ENCODE peak calls at places on chromosomes 4 and X, in seven cellular contexts. I is H1, R is SK-N-SH, O is HCT116, J is HepG2, A is K562, L is GM12878. T is an unnamed sample.

GRCh38 chr4:48483006-48483776 is at the start of gene SLC10A4:
- DNase-seq in I (no peak), R (peak), O (no peak), J (no peak), A (peak), L (no peak), T (no peak)

GRCh38 chrX:56382278-56382677 is 150.1 kb downstream of the KLF8 start:
- DNase-seq in I (no peak), R (no peak), O (no peak), J (no peak), A (no peak), L (no peak), T (no peak)

GRCh38 chr4:19729873-19730735 is 521.6 kb upstream of the SLIT2 start:
- DNase-seq in I (no peak), R (no peak), O (no peak), J (no peak), A (no peak), L (no peak), T (no peak)

GRCh38 chr4:141121101-141121500 is 12.2 kb downstream of the RNF150 start:
- DNase-seq in I (no peak), R (no peak), O (no peak), J (no peak), A (no peak), L (no peak), T (no peak)

GRCh38 chr4:38091636-38092035 is 131.4 kb downstream of the PTTG2 start:
- DNase-seq in I (no peak), R (no peak), O (no peak), J (no peak), A (no peak), L (no peak), T (no peak)

GRCh38 chr4:7862561-7863200 is 77.0 kb downstream of the AFAP1 start:
- DNase-seq in I (no peak), R (no peak), O (no peak), J (no peak), A (no peak), L (no peak), T (no peak)

GRCh38 chr4:42513748-42514490 is 116.6 kb downstream of the SHISA3 start:
- DNase-seq in I (no peak), R (no peak), O (no peak), J (no peak), A (no peak), L (no peak), T (no peak)

GRCh38 chr4:116358633-116359222 is 726.6 kb downstream of the TRAM1L1 start:
- DNase-seq in I (peak), R (peak), O (peak), J (peak), A (peak), L (peak), T (peak)

GRCh38 chr4:83293305-83294046 is 8.9 kb upstream of the COQ2 start:
- DNase-seq in I (no peak), R (no peak), O (no peak), J (no peak), A (no peak), L (no peak), T (no peak)

DNA sequence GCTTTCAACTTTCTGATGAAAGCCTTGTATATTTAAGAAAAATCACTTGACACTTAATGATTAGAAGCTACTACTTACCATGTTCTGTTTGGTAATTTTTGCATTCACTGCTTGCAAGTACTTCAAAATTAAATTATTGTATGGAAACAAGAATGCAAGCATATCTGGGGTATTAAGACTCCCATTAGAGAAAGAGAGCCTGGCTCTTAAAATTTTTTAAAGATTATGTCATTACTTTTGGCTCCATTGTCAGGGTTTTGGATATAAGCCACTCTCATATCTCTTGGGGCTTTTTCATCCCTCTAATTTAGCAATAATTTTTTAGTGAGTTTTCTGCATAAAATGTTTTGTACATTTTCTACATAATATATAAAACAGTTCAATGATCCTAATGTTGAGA is 49.4 kb downstream of the SLC9A6 start:
- DNase-seq in I (no peak), R (no peak), O (no peak), J (no peak), A (no peak), L (no peak), T (no peak)
- TF ChIP-seq SIN3A in I (no peak), R (no peak), O (no peak), J (no peak), A (no peak), L (no peak), T (no peak)

GRCh38 chr4:53780736-53781400 is 189.6 kb upstream of the LNX1 start:
- DNase-seq in I (no peak), R (no peak), O (no peak), J (no peak), A (no peak), L (no peak), T (no peak)
- TF ChIP-seq SIN3A in I (no peak), R (no peak), O (no peak), J (no peak), A (no peak), L (no peak), T (no peak)

GRCh38 chr4:85793256-85793655 is 318.3 kb downstream of the ARHGAP24 start:
- DNase-seq in I (no peak), R (no peak), O (no peak), J (no peak), A (no peak), L (no peak), T (no peak)

GRCh38 chr4:85790582-85790981 is 315.6 kb downstream of the ARHGAP24 start:
- DNase-seq in I (no peak), R (no peak), O (no peak), J (no peak), A (no peak), L (no peak), T (no peak)

GRCh38 chr4:85798011-85798770 is 323.2 kb downstream of the ARHGAP24 start:
- DNase-seq in I (no peak), R (no peak), O (no peak), J (no peak), A (no peak), L (no peak), T (no peak)

GRCh38 chr4:85787133-85787532 is 312.2 kb downstream of the ARHGAP24 start:
- DNase-seq in I (no peak), R (no peak), O (no peak), J (no peak), A (no peak), L (no peak), T (no peak)

GRCh38 chr4:85792576-85792975 is 317.6 kb downstream of the ARHGAP24 start:
- DNase-seq in I (no peak), R (no peak), O (no peak), J (no peak), A (no peak), L (no peak), T (no peak)
- TF ChIP-seq SIN3A in I (no peak), R (no peak), O (no peak), J (no peak), A (no peak), L (no peak), T (no peak)

GRCh38 chrX:68823413-68824151 is 5.2 kb upstream of the EFNB1 start:
- DNase-seq in I (no peak), R (no peak), O (no peak), J (no peak), A (no peak), L (no peak), T (no peak)
- TF ChIP-seq SIN3A in I (no peak), R (no peak), O (no peak), J (no peak), A (no peak), L (no peak), T (no peak)

T was measured in Panc1.